ENCODE peak calls at places on chromosomes 7 and 10, in eight cellular contexts. One of them, this sample, is unnamed. For H3K36me3, the result is how much of the 10 kb centered on the place peaks cover.

GRCh38 chr10:113381906-113382562 is 170.8 kb upstream of the HABP2 start:
- DNase-seq in neuronal stem cell: no peak
- DNase-seq in colonic mucosa: no peak
- DNase-seq in NT2/D1: no peak
- DNase-seq in MM.1S: peak
- DNase-seq in GM23248: peak
- DNase-seq in fibroblast of lung: peak
- DNase-seq in IMR-90: peak
- DNase-seq in this sample: peak

GRCh38 chr7:746074-747061 is 19.3 kb upstream of the PRKAR1B start:
- DNase-seq in neuronal stem cell: no peak
- DNase-seq in colonic mucosa: no peak
- DNase-seq in NT2/D1: no peak
- DNase-seq in MM.1S: no peak
- DNase-seq in GM23248: no peak
- DNase-seq in fibroblast of lung: no peak
- DNase-seq in IMR-90: no peak
- DNase-seq in this sample: no peak

GRCh38 chr10:24360286-24361127 is 151.6 kb downstream of the KIAA1217 start:
- DNase-seq in neuronal stem cell: peak
- DNase-seq in colonic mucosa: peak
- DNase-seq in NT2/D1: peak
- DNase-seq in MM.1S: peak
- DNase-seq in GM23248: peak
- DNase-seq in fibroblast of lung: peak
- DNase-seq in IMR-90: peak
- DNase-seq in this sample: peak

GRCh38 chr10:87842220-87842641 is 21.1 kb downstream of the KLLN start:
- DNase-seq in neuronal stem cell: no peak
- DNase-seq in colonic mucosa: peak
- DNase-seq in NT2/D1: no peak
- DNase-seq in MM.1S: no peak
- DNase-seq in GM23248: peak
- DNase-seq in fibroblast of lung: peak
- DNase-seq in IMR-90: peak
- DNase-seq in this sample: no peak

GRCh38 chr10:110171032-110171431 is 36.4 kb upstream of the MXI1 start:
- DNase-seq in neuronal stem cell: no peak
- DNase-seq in colonic mucosa: no peak
- DNase-seq in NT2/D1: no peak
- DNase-seq in MM.1S: no peak
- DNase-seq in GM23248: no peak
- DNase-seq in fibroblast of lung: no peak
- DNase-seq in IMR-90: no peak
- DNase-seq in this sample: no peak

GRCh38 chr10:103599211-103599610 is 105.7 kb downstream of the NEURL1 start:
- DNase-seq in neuronal stem cell: no peak
- DNase-seq in colonic mucosa: no peak
- DNase-seq in NT2/D1: no peak
- DNase-seq in MM.1S: no peak
- DNase-seq in GM23248: peak
- DNase-seq in fibroblast of lung: no peak
- DNase-seq in IMR-90: no peak
- DNase-seq in this sample: no peak

GRCh38 chr7:77752016-77752415 is 46.2 kb downstream of the TMEM60 start:
- DNase-seq in neuronal stem cell: no peak
- DNase-seq in colonic mucosa: no peak
- DNase-seq in NT2/D1: no peak
- DNase-seq in MM.1S: no peak
- DNase-seq in GM23248: no peak
- DNase-seq in fibroblast of lung: no peak
- DNase-seq in IMR-90: no peak
- DNase-seq in this sample: no peak

GRCh38 chr10:117710181-117710798 is 167.7 kb downstream of the EMX2 start:
- DNase-seq in neuronal stem cell: no peak
- DNase-seq in colonic mucosa: no peak
- DNase-seq in NT2/D1: no peak
- DNase-seq in MM.1S: no peak
- DNase-seq in GM23248: no peak
- DNase-seq in fibroblast of lung: no peak
- DNase-seq in IMR-90: no peak
- DNase-seq in this sample: no peak

GRCh38 chr7:78218051-78218450 is 419.5 kb downstream of the PHTF2 start:
- DNase-seq in neuronal stem cell: no peak
- DNase-seq in colonic mucosa: no peak
- DNase-seq in NT2/D1: no peak
- DNase-seq in MM.1S: no peak
- DNase-seq in GM23248: peak
- DNase-seq in fibroblast of lung: peak
- DNase-seq in IMR-90: peak
- DNase-seq in this sample: no peak

GRCh38 chr7:1175967-1176851 is 16.2 kb upstream of the ZFAND2A start:
- DNase-seq in neuronal stem cell: peak
- DNase-seq in colonic mucosa: peak
- DNase-seq in NT2/D1: peak
- DNase-seq in MM.1S: peak
- DNase-seq in GM23248: peak
- DNase-seq in fibroblast of lung: peak
- DNase-seq in IMR-90: peak
- DNase-seq in this sample: peak

GRCh38 chr10:98128802-98129201 is 5.7 kb upstream of the R3HCC1L start:
- DNase-seq in neuronal stem cell: no peak
- DNase-seq in colonic mucosa: peak
- DNase-seq in NT2/D1: no peak
- DNase-seq in MM.1S: no peak
- DNase-seq in GM23248: no peak
- DNase-seq in fibroblast of lung: no peak
- DNase-seq in IMR-90: no peak
- DNase-seq in this sample: no peak
- H3K4me3 ChIP-seq in neuronal stem cell: no peak
- H3K4me3 ChIP-seq in colonic mucosa: no peak
- H3K4me3 ChIP-seq in NT2/D1: no peak
- H3K4me3 ChIP-seq in MM.1S: no peak
- H3K4me3 ChIP-seq in GM23248: no peak
- H3K4me3 ChIP-seq in fibroblast of lung: no peak
- H3K4me3 ChIP-seq in IMR-90: no peak
- H3K4me3 ChIP-seq in this sample: no peak

DNA sequence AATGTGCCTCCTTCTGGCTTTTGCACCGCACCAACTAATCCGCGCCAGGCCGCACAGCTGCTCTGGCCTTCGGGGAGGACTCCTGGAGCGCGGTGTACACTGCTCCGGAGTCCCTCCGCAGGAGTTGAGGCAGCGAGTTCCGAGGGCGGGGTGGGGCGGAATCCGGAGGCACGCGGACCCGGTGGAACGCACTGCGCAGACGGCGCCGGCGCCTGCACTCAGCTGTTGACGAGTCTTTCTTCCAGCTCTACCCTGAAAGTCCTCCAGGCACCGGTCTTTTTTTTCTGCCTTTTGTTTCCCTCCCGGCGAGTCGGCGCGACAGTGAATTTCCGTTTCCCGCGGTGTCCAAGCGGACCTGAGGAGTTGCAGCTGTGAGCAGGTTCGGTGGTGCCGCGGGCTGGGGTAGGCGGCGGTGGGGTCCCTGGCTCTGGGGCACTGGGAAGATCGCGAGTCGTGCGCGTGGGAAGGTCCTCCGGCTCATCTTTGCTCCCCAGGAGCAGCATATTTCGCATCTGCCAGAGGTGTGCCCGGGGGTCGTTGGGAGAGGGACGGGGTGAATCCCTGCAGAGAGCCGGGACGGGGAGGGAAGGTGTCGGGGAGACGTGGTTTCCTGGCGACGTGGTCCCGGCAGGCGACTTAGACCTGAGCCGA is 44.1 kb downstream of the SFTPD start:
- DNase-seq in neuronal stem cell: peak
- DNase-seq in colonic mucosa: peak
- DNase-seq in NT2/D1: peak
- DNase-seq in MM.1S: peak
- DNase-seq in GM23248: peak
- DNase-seq in fibroblast of lung: peak
- DNase-seq in IMR-90: peak
- DNase-seq in this sample: peak
- H3K9ac ChIP-seq in neuronal stem cell: peak
- H3K9ac ChIP-seq in colonic mucosa: no peak
- H3K9ac ChIP-seq in NT2/D1: peak
- H3K9ac ChIP-seq in MM.1S: peak
- H3K9ac ChIP-seq in GM23248: peak
- H3K9ac ChIP-seq in fibroblast of lung: peak
- H3K9ac ChIP-seq in IMR-90: peak
- H3K9ac ChIP-seq in this sample: peak

DNA sequence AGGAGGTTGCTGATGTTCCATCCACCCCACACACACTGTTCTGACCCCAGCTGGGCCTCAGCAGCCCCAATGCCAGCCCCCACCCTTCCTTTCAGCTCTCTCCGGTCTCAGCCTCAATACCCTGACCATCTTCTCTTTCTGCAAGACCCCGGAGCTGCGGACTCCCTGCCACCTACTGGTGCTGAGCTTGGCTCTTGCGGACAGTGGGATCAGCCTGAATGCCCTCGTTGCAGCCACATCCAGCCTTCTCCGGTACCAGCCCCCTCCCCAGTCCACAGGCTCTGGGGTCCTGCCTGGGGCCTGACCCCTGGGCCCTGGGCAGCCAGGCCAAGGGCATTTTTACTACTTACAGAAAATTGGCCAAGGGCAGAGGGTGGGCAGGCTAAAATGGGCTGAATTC is 2.6 kb downstream of the RGR start:
- DNase-seq in neuronal stem cell: no peak
- DNase-seq in colonic mucosa: no peak
- DNase-seq in NT2/D1: no peak
- DNase-seq in MM.1S: no peak
- DNase-seq in GM23248: no peak
- DNase-seq in fibroblast of lung: no peak
- DNase-seq in IMR-90: no peak
- DNase-seq in this sample: no peak
- H3K36me3 ChIP-seq in neuronal stem cell: under half
- H3K36me3 ChIP-seq in colonic mucosa: under half
- H3K36me3 ChIP-seq in NT2/D1: under half
- H3K36me3 ChIP-seq in MM.1S: under half
- H3K36me3 ChIP-seq in GM23248: under half
- H3K36me3 ChIP-seq in fibroblast of lung: under half
- H3K36me3 ChIP-seq in IMR-90: under half
- H3K36me3 ChIP-seq in this sample: under half

GRCh38 chr10:89206402-89207180 is 526 bp downstream of the CH25H start:
- DNase-seq in neuronal stem cell: peak
- DNase-seq in colonic mucosa: peak
- DNase-seq in NT2/D1: no peak
- DNase-seq in MM.1S: no peak
- DNase-seq in GM23248: peak
- DNase-seq in fibroblast of lung: peak
- DNase-seq in IMR-90: peak
- DNase-seq in this sample: peak
- H3K4me3 ChIP-seq in neuronal stem cell: no peak
- H3K4me3 ChIP-seq in colonic mucosa: peak
- H3K4me3 ChIP-seq in NT2/D1: peak
- H3K4me3 ChIP-seq in MM.1S: peak
- H3K4me3 ChIP-seq in GM23248: peak
- H3K4me3 ChIP-seq in fibroblast of lung: peak
- H3K4me3 ChIP-seq in IMR-90: peak
- H3K4me3 ChIP-seq in this sample: peak

GRCh38 chr10:72241853-72242252 is 25.8 kb upstream of the ASCC1 start:
- DNase-seq in neuronal stem cell: no peak
- DNase-seq in colonic mucosa: no peak
- DNase-seq in NT2/D1: no peak
- DNase-seq in MM.1S: no peak
- DNase-seq in GM23248: no peak
- DNase-seq in fibroblast of lung: no peak
- DNase-seq in IMR-90: no peak
- DNase-seq in this sample: no peak

GRCh38 chr10:72242675-72243074 is 26.6 kb upstream of the ASCC1 start:
- DNase-seq in neuronal stem cell: no peak
- DNase-seq in colonic mucosa: no peak
- DNase-seq in NT2/D1: no peak
- DNase-seq in MM.1S: no peak
- DNase-seq in GM23248: peak
- DNase-seq in fibroblast of lung: peak
- DNase-seq in IMR-90: no peak
- DNase-seq in this sample: peak

GRCh38 chr10:72243822-72244437 is 27.9 kb upstream of the ASCC1 start:
- DNase-seq in neuronal stem cell: no peak
- DNase-seq in colonic mucosa: peak
- DNase-seq in NT2/D1: no peak
- DNase-seq in MM.1S: no peak
- DNase-seq in GM23248: peak
- DNase-seq in fibroblast of lung: peak
- DNase-seq in IMR-90: peak
- DNase-seq in this sample: peak

GRCh38 chr10:72245949-72246525 is 27.7 kb upstream of the DDIT4 start:
- DNase-seq in neuronal stem cell: no peak
- DNase-seq in colonic mucosa: no peak
- DNase-seq in NT2/D1: no peak
- DNase-seq in MM.1S: no peak
- DNase-seq in GM23248: no peak
- DNase-seq in fibroblast of lung: no peak
- DNase-seq in IMR-90: no peak
- DNase-seq in this sample: no peak

DNA sequence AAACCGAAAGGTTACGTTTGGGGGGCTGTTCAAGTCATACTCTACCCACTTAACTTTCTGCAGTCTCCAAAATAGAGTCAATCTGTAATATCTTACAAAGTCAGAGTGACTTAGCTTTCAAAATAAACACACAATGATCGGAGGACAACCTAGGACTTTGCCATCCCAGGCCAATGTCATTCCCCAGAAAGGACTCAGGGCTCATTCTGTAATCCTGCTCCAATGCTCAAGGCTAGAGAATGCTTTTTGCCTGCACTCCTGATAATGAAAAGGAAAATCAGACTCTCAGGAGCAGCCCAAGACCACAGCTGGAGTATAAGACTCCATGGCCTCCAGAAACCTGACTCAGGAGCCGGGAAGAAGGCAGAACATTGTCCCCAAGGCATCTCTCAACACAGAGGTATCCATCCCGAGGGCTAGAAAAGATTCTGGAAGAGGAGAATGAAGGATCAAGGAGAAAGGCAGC is 28.5 kb upstream of the ASCC1 start:
- DNase-seq in neuronal stem cell: no peak
- DNase-seq in colonic mucosa: no peak
- DNase-seq in NT2/D1: no peak
- DNase-seq in MM.1S: no peak
- DNase-seq in GM23248: no peak
- DNase-seq in fibroblast of lung: no peak
- DNase-seq in IMR-90: no peak
- DNase-seq in this sample: peak
- H3K9ac ChIP-seq in neuronal stem cell: no peak
- H3K9ac ChIP-seq in colonic mucosa: peak
- H3K9ac ChIP-seq in NT2/D1: no peak
- H3K9ac ChIP-seq in MM.1S: no peak
- H3K9ac ChIP-seq in GM23248: peak
- H3K9ac ChIP-seq in fibroblast of lung: no peak
- H3K9ac ChIP-seq in IMR-90: peak
- H3K9ac ChIP-seq in this sample: peak

This sample was measured in adipocyte.